ENCODE peak calls at places on chromosome 14, in five cellular contexts. U, E, T, K and A are unnamed samples.

GRCh38 chr14:45893127-45893526 is 640.1 kb upstream of the MIS18BP1 start:
- DNase-seq in E (no peak), T (no peak), K (no peak), U (no peak), A (no peak)

GRCh38 chr14:74975059-74975810 is 19.8 kb upstream of the PGF start:
- DNase-seq in U (no peak), T (no peak), E (no peak), K (no peak), A (no peak)

GRCh38 chr14:58216544-58216943 is 16.6 kb downstream of the ACTR10 start:
- DNase-seq in K (no peak), U (no peak), E (no peak), T (no peak), A (no peak)

GRCh38 chr14:31205681-31206535 is 1.7 kb downstream of the HECTD1 start:
- DNase-seq in E (no peak), K (no peak), T (no peak), U (peak), A (peak)

GRCh38 chr14:54806616-54807015 is 96.0 kb downstream of the GCH1 start:
- DNase-seq in E (no peak), K (no peak), T (no peak), U (no peak), A (no peak)

GRCh38 chr14:53896773-53897172 is 59.9 kb downstream of the BMP4 start:
- DNase-seq in U (no peak), E (no peak), K (no peak), T (no peak), A (no peak)

GRCh38 chr14:31934767-31935266 is 142.3 kb upstream of the ARHGAP5 start:
- DNase-seq in U (peak), K (no peak), E (peak), T (no peak), A (peak)

GRCh38 chr14:68449565-68450295 is 343.1 kb downstream of the ZFP36L1 start:
- DNase-seq in K (no peak), T (no peak), U (no peak), E (peak), A (no peak)

GRCh38 chr14:59360923-59361794 is 104.0 kb downstream of the GPR135 start:
- DNase-seq in E (no peak), K (no peak), U (peak), T (no peak), A (no peak)

GRCh38 chr14:63840981-63841380 is 11.8 kb upstream of the SYNE2 start:
- DNase-seq in K (no peak), U (peak), E (peak), T (peak), A (no peak)

GRCh38 chr14:52121441-52121840 is 52.6 kb upstream of the NID2 start:
- DNase-seq in T (no peak), U (no peak), E (no peak), K (no peak), A (no peak)

GRCh38 chr14:50425816-50426215 is 29.1 kb upstream of the CDKL1 start:
- DNase-seq in T (no peak), K (no peak), U (no peak), E (no peak), A (peak)

GRCh38 chr14:86777950-86778602 is 1214.9 kb downstream of the GALC start:
- DNase-seq in E (no peak), K (no peak), U (peak), T (no peak), A (no peak)

GRCh38 chr14:37081220-37081619 is 91.2 kb downstream of the SLC25A21 start:
- DNase-seq in T (no peak), E (no peak), U (no peak), K (no peak), A (no peak)

GRCh38 chr14:90540437-90540836 is 143.6 kb downstream of the CALM1 start:
- DNase-seq in U (no peak), T (no peak), E (no peak), K (no peak), A (no peak)

GRCh38 chr14:37406095-37406494 is 189.0 kb downstream of the FOXA1 start:
- DNase-seq in T (no peak), K (no peak), U (no peak), E (no peak), A (no peak)

GRCh38 chr14:59123975-59124374 is 64.5 kb upstream of the DAAM1 start:
- DNase-seq in T (no peak), E (no peak), K (no peak), U (no peak), A (no peak)

GRCh38 chr14:89089330-89089729 is 264.9 kb downstream of the TTC8 start:
- DNase-seq in U (peak), T (no peak), E (no peak), K (no peak), A (no peak)

GRCh38 chr14:31261523-31261858 is 53.9 kb upstream of the HECTD1 start:
- DNase-seq in K (no peak), T (no peak), U (no peak), E (no peak), A (no peak)

GRCh38 chr14:68728342-68729106 is 64.3 kb downstream of the ZFP36L1 start:
- DNase-seq in T (no peak), E (no peak), U (peak), K (no peak), A (no peak)

GRCh38 chr14:21825147-21825743 is 151.6 kb upstream of the OR4E1 start:
- DNase-seq in K (no peak), U (peak), T (no peak), E (peak), A (peak)
- TF ChIP-seq SUZ12 in K (no peak), U (no peak), T (no peak), E (no peak), A (no peak)

GRCh38 chr14:77037886-77038511 is 9.5 kb upstream of the IRF2BPL start:
- DNase-seq in T (peak), U (no peak), K (no peak), E (no peak), A (no peak)

GRCh38 chr14:77040309-77040994 is 11.9 kb upstream of the IRF2BPL start:
- DNase-seq in E (peak), U (peak), T (peak), K (peak), A (peak)

GRCh38 chr14:77040995-77041744 is 12.7 kb upstream of the IRF2BPL start:
- DNase-seq in U (no peak), T (no peak), E (no peak), K (no peak), A (no peak)

GRCh38 chr14:77040059-77040308 is 11.5 kb upstream of the IRF2BPL start:
- DNase-seq in K (no peak), E (no peak), U (no peak), T (no peak), A (no peak)

DNA sequence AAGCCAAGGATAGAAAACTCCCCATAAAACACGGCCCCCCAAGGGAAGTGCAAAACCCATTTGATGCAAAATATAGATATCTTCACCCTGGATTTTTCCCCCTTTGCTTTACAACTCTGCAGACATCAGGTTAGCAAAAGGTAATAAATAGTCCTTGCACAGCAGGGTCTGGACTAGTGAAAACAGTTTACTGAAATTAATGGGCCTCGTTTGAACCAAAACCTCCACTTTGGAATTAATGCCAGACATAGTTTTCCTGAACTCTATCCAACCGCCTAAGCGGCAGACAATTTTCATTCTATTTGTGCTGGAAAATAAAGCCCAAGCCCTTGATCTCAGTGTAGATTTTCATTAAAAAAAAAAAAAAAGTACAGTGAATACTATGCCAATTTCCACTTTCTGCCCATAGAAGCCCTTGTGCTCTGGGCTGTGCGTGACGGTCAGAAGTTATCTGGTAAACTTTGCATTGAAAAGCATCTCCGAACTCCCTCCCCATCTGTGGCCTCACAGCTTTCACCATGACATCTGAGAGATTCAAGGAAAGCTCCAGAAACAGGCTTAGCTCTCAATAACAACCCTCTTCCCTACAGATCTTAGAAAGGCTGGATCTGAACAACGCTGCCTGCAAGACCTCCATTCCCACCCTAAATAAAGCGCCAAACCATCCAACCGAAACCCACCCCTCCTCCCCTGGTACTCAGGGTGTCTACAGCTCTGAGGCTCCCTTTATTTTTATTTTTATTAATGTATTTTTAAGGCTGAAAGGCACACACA is 11.0 kb upstream of the IRF2BPL start:
- DNase-seq in T (no peak), U (no peak), K (no peak), E (no peak), A (no peak)
- TF ChIP-seq SUZ12 in T (no peak), U (no peak), K (no peak), E (no peak), A (no peak)

GRCh38 chr14:102164964-102165363 is 25.3 kb downstream of the WDR20 start:
- DNase-seq in K (no peak), T (no peak), U (no peak), E (no peak), A (no peak)
- TF ChIP-seq SUZ12 in K (no peak), T (no peak), U (no peak), E (no peak), A (no peak)

DNA sequence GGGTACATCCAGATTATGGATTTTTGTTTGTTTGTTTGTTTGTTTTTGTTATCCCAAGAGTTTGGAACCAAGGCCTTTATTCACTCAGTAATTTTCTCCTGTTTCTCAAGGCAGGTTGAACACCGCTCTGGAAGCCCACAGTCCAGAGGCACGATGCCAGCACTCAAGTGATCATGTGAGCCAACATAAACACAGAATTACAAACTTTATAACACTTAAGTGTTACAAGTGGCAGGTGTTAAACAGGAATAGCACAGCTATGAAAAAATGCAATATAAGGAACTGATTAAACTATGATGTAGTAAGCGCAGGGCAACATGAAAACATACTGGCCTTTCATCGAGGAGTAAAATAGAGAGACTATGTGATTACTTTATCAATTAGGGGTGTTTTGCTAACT is 1885.8 kb upstream of the SEL1L start:
- DNase-seq in K (no peak), T (no peak), U (no peak), E (no peak), A (no peak)
- TF ChIP-seq SUZ12 in K (no peak), T (no peak), U (no peak), E (no peak), A (no peak)

GRCh38 chr14:104927901-104928300 is 3.2 kb downstream of the PLD4 start:
- DNase-seq in T (no peak), K (no peak), E (no peak), U (no peak), A (no peak)

GRCh38 chr14:104928391-104929133 is 3.9 kb downstream of the PLD4 start:
- DNase-seq in T (no peak), E (no peak), U (no peak), K (no peak), A (no peak)

GRCh38 chr14:104931323-104931770 is 6.7 kb downstream of the PLD4 start:
- DNase-seq in U (no peak), T (no peak), E (no peak), K (no peak), A (no peak)

GRCh38 chr14:104930526-104931322 is 6.0 kb downstream of the PLD4 start:
- DNase-seq in K (no peak), U (no peak), E (no peak), T (no peak), A (peak)

DNA sequence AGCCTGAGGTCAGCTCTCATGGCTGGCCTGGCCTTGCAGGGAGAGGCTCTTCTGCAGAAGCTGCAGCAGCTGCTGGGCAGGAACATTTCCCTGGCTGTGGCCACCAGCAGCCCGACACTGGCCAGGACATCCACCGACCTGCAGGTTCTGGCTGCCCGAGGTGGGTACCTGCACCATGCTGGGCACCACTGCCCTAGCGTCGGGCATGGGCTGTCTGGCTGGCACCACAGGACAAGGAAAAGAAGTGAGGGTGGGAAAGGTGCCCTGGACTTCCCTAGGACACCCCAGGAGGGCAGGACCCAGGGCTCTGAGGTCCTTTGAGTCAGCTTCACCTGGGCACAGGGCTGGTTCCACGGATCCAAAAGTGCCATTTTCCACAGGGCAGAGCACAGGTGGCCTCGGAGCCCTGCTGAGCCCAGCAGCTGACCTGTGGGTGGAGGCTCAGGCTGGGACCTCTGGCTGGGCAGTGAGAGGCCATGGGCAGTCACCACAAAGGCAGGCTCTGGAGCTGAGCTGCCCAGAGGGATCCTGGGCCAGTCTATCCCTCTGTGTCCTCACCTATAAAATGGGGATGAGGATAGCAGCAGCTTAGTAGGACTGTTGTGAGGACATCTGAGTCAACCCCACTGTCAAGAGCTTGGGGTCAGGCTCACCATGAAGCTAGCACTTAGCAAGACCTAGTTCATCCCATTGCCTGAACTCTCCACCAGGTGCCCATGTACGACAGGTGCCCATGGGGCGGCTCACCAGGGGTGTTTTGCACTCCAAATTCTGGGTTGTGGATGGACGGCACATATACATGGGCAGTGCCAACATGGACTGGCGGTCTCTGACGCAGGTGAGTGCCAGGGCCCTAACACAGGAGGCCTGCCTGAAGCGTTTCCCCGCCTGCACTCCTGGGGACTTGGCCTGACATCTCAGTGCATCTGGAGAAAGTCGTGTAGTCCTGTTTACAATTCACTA is 4.9 kb downstream of the PLD4 start:
- DNase-seq in U (no peak), T (no peak), E (no peak), K (no peak), A (no peak)
- TF ChIP-seq SUZ12 in U (no peak), T (no peak), E (no peak), K (no peak), A (no peak)

GRCh38 chr14:87935081-87935828 is 57.7 kb downstream of the GALC start:
- DNase-seq in T (no peak), E (no peak), U (no peak), K (no peak), A (no peak)
- TF ChIP-seq SUZ12 in T (no peak), E (no peak), U (no peak), K (no peak), A (no peak)

GRCh38 chr14:21671371-21671770 is 2.2 kb downstream of the OR4E1 start:
- DNase-seq in T (no peak), U (no peak), E (no peak), K (no peak), A (no peak)
- TF ChIP-seq SUZ12 in T (no peak), U (no peak), E (no peak), K (no peak), A (no peak)

DNA sequence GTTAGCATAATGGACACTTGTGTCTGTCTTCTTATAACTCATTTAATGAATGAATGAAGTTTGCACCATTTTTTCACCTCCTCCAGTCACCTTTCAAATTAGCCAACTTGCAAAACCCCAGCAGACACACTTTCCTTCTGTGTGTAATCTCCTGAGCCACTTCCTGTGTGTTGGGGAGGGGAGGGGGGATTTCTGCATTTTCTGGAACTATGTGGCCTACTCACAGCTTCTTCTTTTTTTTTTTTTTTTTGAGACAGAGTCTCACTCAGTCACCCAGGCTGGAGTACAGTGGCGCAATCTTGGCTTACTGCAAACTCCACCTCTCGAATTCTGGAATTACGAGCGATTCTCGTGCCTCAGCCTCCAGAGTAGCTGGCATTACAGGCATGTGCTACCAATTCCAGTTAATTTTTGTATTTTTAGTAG is 4.1 kb upstream of the SERPINA1 start:
- DNase-seq in K (peak), U (peak), E (no peak), T (no peak), A (no peak)
- TF ChIP-seq SUZ12 in K (no peak), U (no peak), E (no peak), T (no peak), A (no peak)

GRCh38 chr14:61602733-61603077 is 92.6 kb upstream of the HIF1A start:
- DNase-seq in K (no peak), T (no peak), E (no peak), U (peak), A (no peak)
- TF ChIP-seq SUZ12 in K (no peak), T (no peak), E (no peak), U (no peak), A (no peak)